ENCODE peak calls at places on chromosomes 16 and 17, in four cellular contexts. One of them, this sample, is unnamed.

GRCh38 chr17:29945281-29945680 is 3.8 kb downstream of the EFCAB5 start:
- DNase-seq in GM12878: no peak
- DNase-seq in H1: no peak
- DNase-seq in HepG2: no peak
- DNase-seq in this sample: no peak

GRCh38 chr16:82544378-82544777 is 82.4 kb upstream of the CDH13 start:
- DNase-seq in HepG2: no peak
- DNase-seq in H1: no peak
- DNase-seq in GM12878: no peak
- DNase-seq in this sample: no peak

GRCh38 chr17:1713878-1714487 is 3.8 kb upstream of the TLCD2 start:
- DNase-seq in HepG2: peak; percentile 75
- DNase-seq in GM12878: no peak
- DNase-seq in H1: peak; percentile 78
- DNase-seq in this sample: peak; percentile 58

GRCh38 chr17:31431098-31431794 is 39.8 kb downstream of the RAB11FIP4 start:
- DNase-seq in HepG2: no peak
- DNase-seq in H1: no peak
- DNase-seq in GM12878: no peak
- DNase-seq in this sample: no peak

GRCh38 chr17:28716740-28717577 is 709 bp downstream of the RAB34 start:
- DNase-seq in GM12878: no peak
- DNase-seq in H1: no peak
- DNase-seq in HepG2: no peak
- DNase-seq in this sample: no peak

GRCh38 chr17:1473841-1474240 is 17.8 kb upstream of the CRK start:
- DNase-seq in GM12878: peak; percentile 47
- DNase-seq in H1: no peak
- DNase-seq in HepG2: no peak
- DNase-seq in this sample: no peak

GRCh38 chr17:60086822-60087591 is 8.3 kb upstream of the HEATR6 start:
- DNase-seq in GM12878: no peak
- DNase-seq in HepG2: no peak
- DNase-seq in H1: no peak
- DNase-seq in this sample: no peak

GRCh38 chr17:74659898-74660297 is 36.4 kb upstream of the CD300E start:
- DNase-seq in GM12878: no peak
- DNase-seq in H1: no peak
- DNase-seq in HepG2: no peak
- DNase-seq in this sample: no peak

GRCh38 chr16:79542196-79542859 is 58.2 kb downstream of the MAF start:
- DNase-seq in HepG2: no peak
- DNase-seq in H1: no peak
- DNase-seq in GM12878: no peak
- DNase-seq in this sample: no peak

GRCh38 chr17:29051731-29052130 is 8.8 kb downstream of the PIPOX start:
- DNase-seq in H1: no peak
- DNase-seq in HepG2: no peak
- DNase-seq in GM12878: no peak
- DNase-seq in this sample: no peak

GRCh38 chr17:28145348-28145747 is 102.9 kb downstream of the NLK start:
- DNase-seq in GM12878: no peak
- DNase-seq in H1: no peak
- DNase-seq in HepG2: no peak
- DNase-seq in this sample: no peak

GRCh38 chr16:23424292-23424958 is 28.6 kb downstream of the COG7 start:
- DNase-seq in GM12878: no peak
- DNase-seq in HepG2: no peak
- DNase-seq in H1: no peak
- DNase-seq in this sample: no peak

DNA sequence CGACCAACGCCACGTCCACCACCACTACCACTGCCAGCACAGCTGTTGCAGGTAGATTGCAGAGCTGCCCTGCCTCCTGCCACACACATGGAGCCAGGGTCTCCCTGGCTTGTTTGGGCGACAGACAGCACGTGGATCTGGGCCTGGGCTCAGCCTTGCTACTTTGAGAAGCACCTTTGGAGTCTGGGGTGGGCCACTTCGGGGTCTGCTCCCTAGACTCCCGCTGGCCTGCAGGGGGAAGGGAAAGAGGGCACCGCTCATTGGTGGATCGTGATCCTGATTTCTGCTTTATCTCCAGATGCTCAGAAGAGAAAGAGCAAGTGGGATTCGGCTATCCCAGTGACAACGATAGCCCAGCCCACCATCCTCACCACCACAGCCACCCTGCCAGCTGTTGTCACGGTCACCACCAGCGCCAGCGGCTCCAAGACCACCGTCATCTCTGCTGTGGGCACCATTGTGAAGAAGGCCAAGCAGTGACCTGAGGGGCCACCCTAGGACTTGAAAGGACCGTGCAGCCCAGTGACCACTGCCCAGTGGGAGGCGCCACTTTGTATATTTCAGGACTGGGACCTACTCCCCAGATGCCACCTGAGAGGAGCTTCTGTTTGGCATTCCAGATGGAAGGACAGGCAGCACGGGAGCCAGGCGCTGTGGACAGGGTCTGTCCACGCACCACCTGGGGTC is 15.1 kb upstream of the ITGB4 start:
- DNase-seq in H1: no peak
- DNase-seq in HepG2: no peak
- DNase-seq in GM12878: no peak
- DNase-seq in this sample: no peak
- TF ChIP-seq SP1 in H1: no peak
- TF ChIP-seq SP1 in HepG2: no peak
- TF ChIP-seq SP1 in GM12878: no peak
- TF ChIP-seq SP1 in this sample: no peak

DNA sequence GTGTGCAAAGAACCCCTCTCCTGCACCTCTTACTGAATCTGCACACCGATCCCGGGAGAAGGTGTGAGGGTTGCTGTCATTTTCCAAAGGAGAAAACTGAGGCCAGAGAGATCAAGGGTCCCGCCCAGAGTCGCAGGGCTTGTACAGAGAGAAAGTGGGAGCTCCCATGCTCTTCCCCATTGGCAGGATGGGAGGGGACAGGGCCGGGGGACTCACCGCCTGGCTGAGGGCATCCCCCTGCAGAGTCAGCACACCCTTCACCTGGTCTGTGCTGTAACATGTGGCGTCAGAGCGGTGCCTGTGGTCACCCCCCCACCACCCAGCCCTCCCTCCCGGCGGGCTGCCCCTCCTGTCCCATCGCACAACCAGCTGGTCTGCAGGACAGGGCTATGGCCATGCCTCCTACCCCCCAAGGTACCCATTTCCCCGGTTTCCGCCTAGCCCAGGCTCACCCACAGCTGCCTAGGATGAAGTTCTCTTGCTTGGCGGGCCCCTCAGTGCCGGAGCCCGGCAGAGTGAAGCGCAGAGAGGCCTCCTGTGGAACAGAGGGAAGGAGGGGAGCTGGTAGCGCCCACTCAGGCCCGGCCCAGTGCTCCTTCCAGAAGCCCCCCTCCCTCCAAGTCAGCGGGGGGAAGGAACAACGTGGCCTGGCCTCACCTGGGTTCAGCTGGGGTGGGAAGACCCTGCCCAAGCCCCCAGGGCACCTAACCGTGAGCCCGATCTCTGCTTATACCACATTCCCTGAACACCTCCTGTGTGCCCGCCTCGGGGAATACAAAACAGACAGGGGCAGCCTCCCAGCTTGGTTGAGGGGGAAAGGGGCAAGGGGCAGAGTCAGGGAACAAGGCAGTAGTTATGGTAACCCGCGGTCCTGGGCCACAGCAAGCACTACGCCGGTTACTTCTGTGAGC is 1.1 kb downstream of the ROGDI start:
- DNase-seq in H1: no peak
- DNase-seq in GM12878: no peak
- DNase-seq in HepG2: no peak
- DNase-seq in this sample: no peak
- TF ChIP-seq SUZ12 in H1: no peak
- TF ChIP-seq SUZ12 in GM12878: no peak
- TF ChIP-seq SUZ12 in HepG2: no peak
- TF ChIP-seq SUZ12 in this sample: no peak

DNA sequence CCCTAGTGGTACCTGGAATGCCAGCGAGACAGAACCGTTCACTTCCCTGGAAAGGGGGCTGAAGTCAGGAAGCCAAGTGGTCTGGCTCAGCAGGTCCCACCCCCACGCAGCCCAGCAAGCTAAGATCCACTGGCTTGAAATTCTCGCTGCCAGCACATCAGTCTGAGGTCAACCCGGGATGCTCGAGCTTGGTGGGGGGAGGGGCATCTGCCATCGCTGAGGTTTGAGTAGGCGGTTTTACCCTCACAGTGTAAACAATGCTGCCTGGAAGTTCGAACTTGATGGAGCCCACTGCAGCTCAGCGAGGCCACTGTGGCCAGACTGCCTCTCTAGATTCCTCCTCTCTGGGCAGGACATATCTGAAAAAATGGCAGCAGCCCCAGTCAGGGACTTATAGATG is 464.7 kb upstream of the TOM1L1 start:
- DNase-seq in GM12878: no peak
- DNase-seq in H1: no peak
- DNase-seq in HepG2: no peak
- DNase-seq in this sample: no peak
- TF ChIP-seq SP1 in GM12878: no peak
- TF ChIP-seq SP1 in H1: no peak
- TF ChIP-seq SP1 in HepG2: no peak
- TF ChIP-seq SP1 in this sample: no peak

DNA sequence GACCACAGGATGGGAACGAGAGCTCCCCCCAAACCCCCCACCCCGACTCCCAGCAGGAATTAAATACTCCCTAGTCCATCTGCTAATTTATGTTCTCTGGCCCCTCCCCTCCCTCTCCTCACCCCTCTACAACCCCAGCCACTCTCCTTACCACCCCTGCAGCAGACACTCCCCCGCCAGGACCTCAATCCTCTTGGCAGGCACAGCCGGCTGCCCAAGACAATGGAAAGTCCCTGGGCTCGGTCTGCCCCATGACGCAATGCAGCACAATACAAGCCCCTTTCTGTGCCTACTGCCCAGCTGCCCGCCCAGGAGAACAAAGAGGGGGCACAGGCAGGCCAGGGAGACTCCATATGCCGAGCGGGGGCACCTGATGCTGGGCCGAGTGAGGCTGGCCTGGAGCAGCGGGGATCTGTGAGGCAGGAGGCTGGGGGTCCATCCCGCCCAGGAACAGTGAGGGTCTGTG is 30.3 kb upstream of the CDC42EP4 start:
- DNase-seq in H1: peak; percentile 78
- DNase-seq in HepG2: no peak
- DNase-seq in GM12878: peak; percentile 20
- DNase-seq in this sample: no peak
- TF ChIP-seq SUZ12 in H1: no peak
- TF ChIP-seq SUZ12 in HepG2: no peak
- TF ChIP-seq SUZ12 in GM12878: no peak
- TF ChIP-seq SUZ12 in this sample: no peak

DNA sequence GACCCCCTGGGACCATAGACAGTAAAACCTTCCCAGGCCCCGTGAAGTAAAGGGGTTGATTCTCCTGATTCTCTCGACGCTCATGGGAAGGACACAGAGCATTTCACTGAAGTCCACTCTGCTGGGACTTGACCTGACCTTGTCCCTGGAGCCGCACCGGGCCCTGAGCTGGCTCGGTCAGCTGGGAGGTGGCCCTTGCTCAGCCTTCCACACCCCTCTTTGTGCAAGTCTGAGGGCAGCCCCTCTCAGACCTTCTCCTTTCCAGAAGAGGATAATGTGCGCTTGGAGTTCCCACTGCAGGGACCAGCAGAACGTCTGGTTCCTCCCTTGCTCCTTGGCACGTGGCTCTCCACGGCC is 115.5 kb downstream of the RAP1GAP2 start:
- DNase-seq in HepG2: no peak
- DNase-seq in GM12878: no peak
- DNase-seq in H1: no peak
- DNase-seq in this sample: no peak
- TF ChIP-seq SP1 in HepG2: no peak
- TF ChIP-seq SP1 in GM12878: no peak
- TF ChIP-seq SP1 in H1: no peak
- TF ChIP-seq SP1 in this sample: no peak

DNA sequence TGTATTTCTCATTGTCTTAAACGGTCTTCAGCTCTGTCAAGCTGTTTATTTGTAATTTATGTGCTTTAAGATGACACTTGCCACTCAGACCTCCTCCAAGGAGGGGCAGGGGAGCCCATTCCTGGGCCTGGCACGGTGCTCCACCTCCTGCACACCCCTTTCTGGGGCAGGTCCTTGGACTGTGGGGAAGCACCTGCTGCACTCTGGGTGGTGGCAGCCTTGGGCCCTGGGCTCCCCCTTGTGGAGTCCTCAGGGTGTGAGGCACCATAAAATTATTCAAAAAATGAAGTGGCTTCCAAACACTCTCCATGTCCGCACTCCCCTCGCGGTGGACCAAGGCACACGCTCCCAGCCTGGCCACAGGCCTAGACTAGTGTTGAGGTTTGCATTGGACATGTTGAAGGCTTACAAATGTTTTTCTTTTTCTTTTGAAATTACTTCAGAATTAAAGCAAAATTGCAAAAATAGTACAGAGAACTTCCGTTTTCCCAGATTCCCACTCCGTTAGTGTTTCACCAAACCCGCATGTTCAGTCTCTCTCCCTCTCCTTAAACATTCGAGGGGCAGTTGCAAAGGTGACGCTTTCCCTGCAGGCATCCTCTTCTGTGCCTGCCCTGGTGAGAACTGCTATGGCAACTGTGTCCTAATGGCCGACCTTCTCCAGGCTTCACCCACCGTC is 32.4 kb downstream of the FOXK2 start:
- DNase-seq in H1: no peak
- DNase-seq in HepG2: peak; percentile 65
- DNase-seq in GM12878: no peak
- DNase-seq in this sample: peak; percentile 73
- TF ChIP-seq SUZ12 in H1: no peak
- TF ChIP-seq SUZ12 in HepG2: no peak
- TF ChIP-seq SUZ12 in GM12878: no peak
- TF ChIP-seq SUZ12 in this sample: no peak

GRCh38 chr16:52545544-52546262 is 1.2 kb downstream of the TOX3 start:
- DNase-seq in GM12878: no peak
- DNase-seq in HepG2: no peak
- DNase-seq in H1: peak; percentile 51
- DNase-seq in this sample: no peak
- TF ChIP-seq SP1 in GM12878: no peak
- TF ChIP-seq SP1 in HepG2: no peak
- TF ChIP-seq SP1 in H1: no peak
- TF ChIP-seq SP1 in this sample: no peak

GRCh38 chr17:21289902-21290571 is 5.5 kb downstream of the MAP2K3 start:
- DNase-seq in GM12878: no peak
- DNase-seq in HepG2: no peak
- DNase-seq in H1: no peak
- DNase-seq in this sample: no peak
- TF ChIP-seq SUZ12 in GM12878: no peak
- TF ChIP-seq SUZ12 in HepG2: no peak
- TF ChIP-seq SUZ12 in H1: no peak
- TF ChIP-seq SUZ12 in this sample: no peak

GRCh38 chr17:49677134-49677932 is 564 bp downstream of the SPOP start:
- DNase-seq in HepG2: peak; percentile 92
- DNase-seq in H1: peak; percentile 98
- DNase-seq in GM12878: peak; percentile 75
- DNase-seq in this sample: peak; percentile 98
- TF ChIP-seq SP1 in HepG2: no peak
- TF ChIP-seq SP1 in H1: no peak
- TF ChIP-seq SP1 in GM12878: no peak
- TF ChIP-seq SP1 in this sample: no peak

This sample was measured in HEK293T.